ENCODE peak calls at places on chromosomes 4 and X, in ten cellular contexts. J is GM10248; U is RWPE1; H is HCEC 1CT; M is GM12891; E is D721Med; S is endothelial cell; F is central memory CD4-positive, alpha-beta T cell; V is small intestine; R is myocyte. N is an unnamed sample.

GRCh38 chr4:73944061-73944875 is 37.6 kb downstream of the PF4 start:
- DNase-seq in U (peak), V (peak), M (no peak), J (no peak), F (no peak), H (no peak), S (peak), E (no peak), R (peak), N (no peak)

GRCh38 chr4:54091637-54092404 is 8.1 kb upstream of the GSX2 start:
- DNase-seq in V (peak), U (peak), H (peak), J (peak), F (peak), R (peak), S (no peak), E (peak), M (no peak), N (peak)

GRCh38 chr4:186326391-186326790 is 60.4 kb downstream of the F11 start:
- DNase-seq in H (no peak), V (no peak), U (no peak), R (no peak), S (no peak), F (no peak), E (no peak), M (no peak), J (no peak), N (no peak)

GRCh38 chr4:35771571-35771970 is 472.7 kb downstream of the ARAP2 start:
- DNase-seq in R (no peak), U (no peak), M (no peak), J (no peak), E (no peak), F (no peak), V (no peak), H (no peak), S (no peak), N (no peak)

GRCh38 chrX:11533211-11533651 is 132.5 kb downstream of the ARHGAP6 start:
- DNase-seq in J (peak), V (peak), M (peak), H (peak), S (no peak), U (peak), R (peak), E (no peak), F (peak), N (peak)

GRCh38 chr4:70994387-70995099 is 1.1 kb downstream of the DCK start:
- DNase-seq in M (no peak), U (no peak), V (no peak), E (no peak), F (no peak), H (no peak), S (no peak), R (no peak), J (peak), N (peak)

GRCh38 chrX:153190384-153190783 is 11.3 kb downstream of the MAGEA1 start:
- DNase-seq in F (no peak), S (no peak), R (no peak), E (no peak), U (no peak), J (no peak), H (no peak), V (no peak), M (no peak), N (no peak)

GRCh38 chr4:183142566-183143545 is 43.8 kb downstream of the WWC2 start:
- DNase-seq in E (no peak), V (no peak), R (peak), M (no peak), F (no peak), S (no peak), H (peak), J (no peak), U (peak), N (no peak)

GRCh38 chrX:101252634-101253033 is 33.0 kb downstream of the DRP2 start:
- DNase-seq in H (no peak), R (peak), F (no peak), U (no peak), E (no peak), M (no peak), V (no peak), J (no peak), S (no peak), N (no peak)

GRCh38 chr4:161869511-161869910 is 294.3 kb downstream of the FSTL5 start:
- DNase-seq in V (no peak), E (no peak), H (no peak), F (no peak), S (no peak), U (no peak), R (no peak), J (no peak), M (no peak), N (no peak)

GRCh38 chr4:29756966-29757365 is 963.2 kb upstream of the PCDH7 start:
- DNase-seq in U (no peak), H (no peak), J (no peak), M (no peak), E (no peak), F (no peak), V (no peak), R (no peak), S (no peak), N (no peak)